ENCODE peak calls at places on chromosomes 6 and 20, in six cellular contexts. One of them, this sample, is unnamed.

GRCh38 chr6:130033999-130034814 is 15.8 kb downstream of the L3MBTL3 start:
- DNase-seq in endodermal cell: no peak
- DNase-seq in uterus: peak
- DNase-seq in pancreas: no peak
- DNase-seq in K562: no peak
- DNase-seq in AG04450: peak
- DNase-seq in this sample: no peak

GRCh38 chr6:17877196-17877889 is 110.1 kb downstream of the KIF13A start:
- DNase-seq in endodermal cell: no peak
- DNase-seq in uterus: no peak
- DNase-seq in pancreas: no peak
- DNase-seq in K562: no peak
- DNase-seq in AG04450: peak
- DNase-seq in this sample: no peak

GRCh38 chr6:70834520-70834919 is 122.3 kb downstream of the B3GAT2 start:
- DNase-seq in endodermal cell: no peak
- DNase-seq in uterus: no peak
- DNase-seq in pancreas: no peak
- DNase-seq in K562: no peak
- DNase-seq in AG04450: peak
- DNase-seq in this sample: no peak

GRCh38 chr20:10454135-10454750 is 19.1 kb downstream of the SLX4IP start:
- DNase-seq in endodermal cell: no peak
- DNase-seq in uterus: no peak
- DNase-seq in pancreas: no peak
- DNase-seq in K562: no peak
- DNase-seq in AG04450: no peak
- DNase-seq in this sample: no peak

GRCh38 chr6:133207754-133208153 is 33.4 kb upstream of the EYA4 start:
- DNase-seq in endodermal cell: no peak
- DNase-seq in uterus: no peak
- DNase-seq in pancreas: no peak
- DNase-seq in K562: no peak
- DNase-seq in AG04450: no peak
- DNase-seq in this sample: no peak

GRCh38 chr6:61977951-61978350 is 308.1 kb downstream of the KHDRBS2 start:
- DNase-seq in endodermal cell: no peak
- DNase-seq in uterus: no peak
- DNase-seq in pancreas: no peak
- DNase-seq in K562: no peak
- DNase-seq in AG04450: no peak
- DNase-seq in this sample: no peak

GRCh38 chr6:136088693-136089092 is 161.4 kb downstream of the MTFR2 start:
- DNase-seq in endodermal cell: no peak
- DNase-seq in uterus: no peak
- DNase-seq in pancreas: no peak
- DNase-seq in K562: no peak
- DNase-seq in AG04450: no peak
- DNase-seq in this sample: no peak

GRCh38 chr6:164379786-164380185 is 929.6 kb downstream of the C6orf118 start:
- DNase-seq in endodermal cell: no peak
- DNase-seq in uterus: no peak
- DNase-seq in pancreas: no peak
- DNase-seq in K562: no peak
- DNase-seq in AG04450: no peak
- DNase-seq in this sample: no peak

GRCh38 chr6:40504274-40504673 is 82.9 kb downstream of the LRFN2 start:
- DNase-seq in endodermal cell: no peak
- DNase-seq in uterus: no peak
- DNase-seq in pancreas: no peak
- DNase-seq in K562: no peak
- DNase-seq in AG04450: no peak
- DNase-seq in this sample: no peak

GRCh38 chr20:63280371-63280770 is 7.8 kb downstream of the ARFGAP1 start:
- DNase-seq in endodermal cell: no peak
- DNase-seq in uterus: no peak
- DNase-seq in pancreas: no peak
- DNase-seq in K562: no peak
- DNase-seq in AG04450: no peak
- DNase-seq in this sample: no peak

GRCh38 chr20:63279931-63280330 is 7.3 kb downstream of the ARFGAP1 start:
- DNase-seq in endodermal cell: no peak
- DNase-seq in uterus: no peak
- DNase-seq in pancreas: no peak
- DNase-seq in K562: no peak
- DNase-seq in AG04450: no peak
- DNase-seq in this sample: no peak

GRCh38 chr20:63281741-63282665 is 9.4 kb downstream of the ARFGAP1 start:
- DNase-seq in endodermal cell: no peak
- DNase-seq in uterus: no peak
- DNase-seq in pancreas: no peak
- DNase-seq in K562: no peak
- DNase-seq in AG04450: no peak
- DNase-seq in this sample: no peak

GRCh38 chr20:63282946-63283345 is 10.0 kb upstream of the COL20A1 start:
- DNase-seq in endodermal cell: no peak
- DNase-seq in uterus: no peak
- DNase-seq in pancreas: no peak
- DNase-seq in K562: no peak
- DNase-seq in AG04450: no peak
- DNase-seq in this sample: no peak

DNA sequence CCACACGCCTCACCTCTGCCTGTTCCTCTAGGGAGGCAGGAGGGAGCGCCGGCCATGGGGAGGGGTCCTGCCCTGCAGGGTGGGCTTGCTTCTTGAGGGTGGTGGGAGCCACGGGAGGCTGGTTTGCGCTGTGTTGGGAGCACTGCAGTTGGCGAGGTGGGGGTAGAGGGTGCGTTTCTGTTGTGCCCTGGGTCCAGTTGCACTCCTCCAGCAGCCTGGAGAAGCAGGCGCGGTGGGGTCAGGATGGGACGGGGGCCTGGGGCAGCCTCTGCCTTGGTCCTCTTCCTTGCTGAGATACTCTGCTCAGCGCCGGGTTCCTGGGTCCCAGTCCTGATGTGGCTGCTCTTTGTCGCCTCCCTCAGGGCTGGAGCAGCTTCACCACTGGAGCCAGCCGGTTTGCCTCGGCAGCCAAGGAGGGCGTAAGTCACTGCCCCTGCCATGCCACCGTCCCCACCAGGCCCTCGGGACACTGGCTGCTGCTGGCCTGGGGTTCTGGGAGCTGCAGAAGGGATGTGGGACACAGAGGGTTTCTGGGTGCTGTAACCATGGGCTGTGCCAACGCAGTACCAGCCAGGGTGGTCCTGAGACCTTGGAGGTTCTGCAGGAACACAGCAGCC is 8.4 kb downstream of the ARFGAP1 start:
- DNase-seq in endodermal cell: peak
- DNase-seq in uterus: no peak
- DNase-seq in pancreas: no peak
- DNase-seq in K562: no peak
- DNase-seq in AG04450: no peak
- DNase-seq in this sample: no peak
- TF ChIP-seq CTCF in endodermal cell: peak
- TF ChIP-seq CTCF in uterus: no peak
- TF ChIP-seq CTCF in pancreas: no peak
- TF ChIP-seq CTCF in K562: peak
- TF ChIP-seq CTCF in AG04450: peak
- TF ChIP-seq CTCF in this sample: no peak

GRCh38 chr6:151285121-151285520 is 45.4 kb downstream of the AKAP12 start:
- DNase-seq in endodermal cell: no peak
- DNase-seq in uterus: no peak
- DNase-seq in pancreas: no peak
- DNase-seq in K562: no peak
- DNase-seq in AG04450: no peak
- DNase-seq in this sample: no peak
- H3K4me3 ChIP-seq in endodermal cell: no peak
- H3K4me3 ChIP-seq in uterus: no peak
- H3K4me3 ChIP-seq in pancreas: no peak
- H3K4me3 ChIP-seq in K562: no peak
- H3K4me3 ChIP-seq in AG04450: no peak
- H3K4me3 ChIP-seq in this sample: no peak

GRCh38 chr20:51540585-51540984 is 1.9 kb downstream of the NFATC2 start:
- DNase-seq in endodermal cell: no peak
- DNase-seq in uterus: no peak
- DNase-seq in pancreas: no peak
- DNase-seq in K562: no peak
- DNase-seq in AG04450: no peak
- DNase-seq in this sample: no peak
- H3K27ac ChIP-seq in endodermal cell: no peak
- H3K27ac ChIP-seq in uterus: peak
- H3K27ac ChIP-seq in pancreas: peak
- H3K27ac ChIP-seq in K562: peak
- H3K27ac ChIP-seq in AG04450: no peak
- H3K27ac ChIP-seq in this sample: peak

DNA sequence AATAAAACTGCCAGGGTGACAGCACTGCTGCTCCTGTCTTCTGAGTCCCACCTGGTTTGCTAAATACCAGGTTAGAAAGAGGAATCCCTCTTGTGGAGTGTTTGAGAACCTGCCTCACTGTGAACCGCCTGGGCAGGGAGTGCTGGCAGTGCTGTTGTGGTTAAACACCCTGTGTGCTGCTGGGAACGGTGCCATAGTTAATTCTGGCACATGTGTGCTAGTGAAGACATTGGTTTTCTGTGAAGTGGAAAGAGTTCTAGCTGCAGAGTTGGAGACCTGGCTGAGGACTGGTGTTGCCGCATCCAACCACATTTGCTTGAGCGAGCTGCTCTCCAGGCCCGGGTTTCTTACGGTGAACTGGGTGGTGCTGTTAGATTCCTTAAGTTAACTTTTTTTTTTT is 72.7 kb downstream of the IGF2R start:
- DNase-seq in endodermal cell: peak
- DNase-seq in uterus: peak
- DNase-seq in pancreas: no peak
- DNase-seq in K562: no peak
- DNase-seq in AG04450: peak
- DNase-seq in this sample: no peak
- TF ChIP-seq CTCF in endodermal cell: peak
- TF ChIP-seq CTCF in uterus: no peak
- TF ChIP-seq CTCF in pancreas: no peak
- TF ChIP-seq CTCF in K562: no peak
- TF ChIP-seq CTCF in AG04450: peak
- TF ChIP-seq CTCF in this sample: no peak

GRCh38 chr20:53702617-53703016 is 109.0 kb upstream of the ZNF217 start:
- DNase-seq in endodermal cell: no peak
- DNase-seq in uterus: no peak
- DNase-seq in pancreas: no peak
- DNase-seq in K562: no peak
- DNase-seq in AG04450: no peak
- DNase-seq in this sample: no peak
- H3K4me3 ChIP-seq in endodermal cell: no peak
- H3K4me3 ChIP-seq in uterus: no peak
- H3K4me3 ChIP-seq in pancreas: no peak
- H3K4me3 ChIP-seq in K562: no peak
- H3K4me3 ChIP-seq in AG04450: no peak
- H3K4me3 ChIP-seq in this sample: no peak

GRCh38 chr20:57672953-57673575 is 36.8 kb downstream of the PMEPA1 start:
- DNase-seq in endodermal cell: no peak
- DNase-seq in uterus: no peak
- DNase-seq in pancreas: no peak
- DNase-seq in K562: no peak
- DNase-seq in AG04450: no peak
- DNase-seq in this sample: no peak
- H3K27ac ChIP-seq in endodermal cell: peak
- H3K27ac ChIP-seq in uterus: no peak
- H3K27ac ChIP-seq in pancreas: no peak
- H3K27ac ChIP-seq in K562: no peak
- H3K27ac ChIP-seq in AG04450: no peak
- H3K27ac ChIP-seq in this sample: no peak

DNA sequence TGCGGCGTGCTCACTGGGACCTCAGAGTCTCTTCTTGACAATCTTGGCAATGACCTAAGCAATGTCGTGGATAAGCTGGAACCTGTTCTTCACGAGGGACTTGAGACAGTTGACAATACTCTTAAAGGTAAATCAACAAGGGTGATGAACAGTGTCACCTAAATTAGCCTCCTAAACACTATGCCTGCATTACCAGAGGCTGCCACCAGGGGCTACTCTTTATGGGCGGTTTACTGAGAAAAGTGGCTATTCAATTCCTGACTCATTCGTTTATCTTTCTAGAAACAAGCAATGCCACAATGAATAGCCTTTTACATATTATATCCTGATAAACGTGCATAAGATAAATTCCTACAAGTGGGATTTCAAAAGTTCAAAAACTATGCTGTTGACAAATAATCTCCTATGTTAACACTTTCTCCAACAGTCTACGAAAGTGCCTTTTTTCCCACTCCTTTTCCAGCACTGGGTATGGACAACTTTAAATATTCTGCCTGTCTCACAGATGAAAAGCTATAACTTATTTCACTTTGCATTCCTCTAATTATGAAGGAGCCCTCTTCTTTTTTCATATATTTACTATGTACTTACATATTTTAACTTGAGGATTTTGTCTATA is 1.3 kb downstream of the BPIFA2 start:
- DNase-seq in endodermal cell: peak
- DNase-seq in uterus: no peak
- DNase-seq in pancreas: no peak
- DNase-seq in K562: peak
- DNase-seq in AG04450: no peak
- DNase-seq in this sample: no peak
- TF ChIP-seq CTCF in endodermal cell: peak
- TF ChIP-seq CTCF in uterus: no peak
- TF ChIP-seq CTCF in pancreas: no peak
- TF ChIP-seq CTCF in K562: peak
- TF ChIP-seq CTCF in AG04450: peak
- TF ChIP-seq CTCF in this sample: no peak

GRCh38 chr6:147087641-147088040 is 116.6 kb upstream of the STXBP5 start:
- DNase-seq in endodermal cell: no peak
- DNase-seq in uterus: no peak
- DNase-seq in pancreas: no peak
- DNase-seq in K562: no peak
- DNase-seq in AG04450: no peak
- DNase-seq in this sample: no peak
- H3K4me3 ChIP-seq in endodermal cell: no peak
- H3K4me3 ChIP-seq in uterus: no peak
- H3K4me3 ChIP-seq in pancreas: no peak
- H3K4me3 ChIP-seq in K562: no peak
- H3K4me3 ChIP-seq in AG04450: no peak
- H3K4me3 ChIP-seq in this sample: no peak

This sample was measured in coronary artery.